ENCODE peak calls at places on chromosomes 13 and 19, in five cellular contexts. One of them, this sample, is unnamed. For H3K9me3, the result is how much of the 10 kb centered on the place peaks cover.

GRCh38 chr13:113627136-113627535 is 30.9 kb downstream of the ATP4B start:
- DNase-seq in H9: no peak
- DNase-seq in CD8-positive, alpha-beta memory T cell: peak
- DNase-seq in heart right ventricle: no peak
- DNase-seq in right cardiac atrium: no peak
- DNase-seq in this sample: no peak

GRCh38 chr19:38736413-38737280 is 7.6 kb downstream of the CAPN12 start:
- DNase-seq in H9: peak
- DNase-seq in CD8-positive, alpha-beta memory T cell: peak
- DNase-seq in right cardiac atrium: peak
- DNase-seq in heart right ventricle: peak
- DNase-seq in this sample: peak

GRCh38 chr19:42350417-42350816 is 25.0 kb downstream of the MEGF8 start:
- DNase-seq in H9: no peak
- DNase-seq in right cardiac atrium: no peak
- DNase-seq in heart right ventricle: no peak
- DNase-seq in CD8-positive, alpha-beta memory T cell: no peak
- DNase-seq in this sample: no peak

GRCh38 chr13:30362869-30363268 is 55.5 kb upstream of the KATNAL1 start:
- DNase-seq in heart right ventricle: no peak
- DNase-seq in CD8-positive, alpha-beta memory T cell: no peak
- DNase-seq in right cardiac atrium: peak
- DNase-seq in H9: no peak
- DNase-seq in this sample: no peak

GRCh38 chr13:42561752-42562467 is 12.0 kb upstream of the TNFSF11 start:
- DNase-seq in right cardiac atrium: no peak
- DNase-seq in heart right ventricle: no peak
- DNase-seq in H9: no peak
- DNase-seq in CD8-positive, alpha-beta memory T cell: no peak
- DNase-seq in this sample: no peak

GRCh38 chr19:8333771-8334457 is 9.1 kb downstream of the KANK3 start:
- DNase-seq in CD8-positive, alpha-beta memory T cell: no peak
- DNase-seq in heart right ventricle: no peak
- DNase-seq in right cardiac atrium: no peak
- DNase-seq in H9: peak
- DNase-seq in this sample: no peak

GRCh38 chr13:83503424-83503823 is 378.9 kb downstream of the SLITRK1 start:
- DNase-seq in right cardiac atrium: no peak
- DNase-seq in H9: no peak
- DNase-seq in CD8-positive, alpha-beta memory T cell: no peak
- DNase-seq in heart right ventricle: no peak
- DNase-seq in this sample: no peak

GRCh38 chr19:45716314-45717130 is 14.2 kb downstream of the FBXO46 start:
- DNase-seq in H9: no peak
- DNase-seq in heart right ventricle: no peak
- DNase-seq in right cardiac atrium: no peak
- DNase-seq in CD8-positive, alpha-beta memory T cell: no peak
- DNase-seq in this sample: no peak

GRCh38 chr19:47125669-47125938 is 5.0 kb upstream of the SAE1 start:
- DNase-seq in right cardiac atrium: no peak
- DNase-seq in H9: no peak
- DNase-seq in heart right ventricle: no peak
- DNase-seq in CD8-positive, alpha-beta memory T cell: no peak
- DNase-seq in this sample: no peak

GRCh38 chr13:99382428-99383133 is 75.4 kb upstream of the GPR183 start:
- DNase-seq in heart right ventricle: no peak
- DNase-seq in right cardiac atrium: no peak
- DNase-seq in CD8-positive, alpha-beta memory T cell: peak
- DNase-seq in H9: peak
- DNase-seq in this sample: no peak

GRCh38 chr19:57559404-57560025 is at the start of gene ZNF550:
- DNase-seq in heart right ventricle: peak
- DNase-seq in CD8-positive, alpha-beta memory T cell: peak
- DNase-seq in H9: peak
- DNase-seq in right cardiac atrium: peak
- DNase-seq in this sample: peak

GRCh38 chr13:27822258-27822872 is 30.1 kb downstream of the GSX1 start:
- DNase-seq in heart right ventricle: no peak
- DNase-seq in CD8-positive, alpha-beta memory T cell: no peak
- DNase-seq in right cardiac atrium: no peak
- DNase-seq in H9: no peak
- DNase-seq in this sample: no peak

GRCh38 chr19:17234911-17235617 is 9.0 kb downstream of the OCEL1 start:
- DNase-seq in CD8-positive, alpha-beta memory T cell: no peak
- DNase-seq in heart right ventricle: no peak
- DNase-seq in right cardiac atrium: peak
- DNase-seq in H9: peak
- DNase-seq in this sample: peak

GRCh38 chr19:12665646-12666304 is 767 bp downstream of the MAN2B1 start:
- DNase-seq in CD8-positive, alpha-beta memory T cell: no peak
- DNase-seq in H9: no peak
- DNase-seq in right cardiac atrium: no peak
- DNase-seq in heart right ventricle: no peak
- DNase-seq in this sample: no peak

GRCh38 chr13:24052547-24052981 is 108.0 kb upstream of the SPATA13 start:
- DNase-seq in CD8-positive, alpha-beta memory T cell: no peak
- DNase-seq in H9: no peak
- DNase-seq in right cardiac atrium: peak
- DNase-seq in heart right ventricle: no peak
- DNase-seq in this sample: no peak

GRCh38 chr13:48485447-48485846 is 47.4 kb downstream of the RCBTB2 start:
- DNase-seq in right cardiac atrium: no peak
- DNase-seq in heart right ventricle: no peak
- DNase-seq in H9: no peak
- DNase-seq in CD8-positive, alpha-beta memory T cell: no peak
- DNase-seq in this sample: no peak

GRCh38 chr19:41930926-41931592 is 2.8 kb upstream of the ERFL start:
- DNase-seq in heart right ventricle: no peak
- DNase-seq in right cardiac atrium: no peak
- DNase-seq in H9: peak
- DNase-seq in CD8-positive, alpha-beta memory T cell: no peak
- DNase-seq in this sample: no peak

DNA sequence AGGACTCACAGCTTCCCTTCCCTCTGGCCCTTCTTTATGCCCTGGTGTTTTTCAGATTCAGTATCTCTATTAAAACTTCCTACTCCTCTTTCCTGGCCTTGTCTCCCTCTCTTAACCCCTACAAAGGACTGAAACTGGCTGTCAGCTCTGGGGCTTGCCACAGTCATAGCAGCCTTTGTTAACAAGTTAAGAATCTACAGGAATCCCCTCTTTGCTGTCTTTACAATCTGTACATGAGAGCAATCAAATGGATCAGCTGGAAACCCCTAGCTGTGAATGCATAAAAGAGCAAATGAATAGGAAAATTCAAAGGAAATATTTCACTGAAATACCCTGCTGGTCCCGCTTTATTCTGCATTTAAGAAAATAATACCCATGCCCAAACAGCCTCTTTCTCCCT is 192.4 kb downstream of the MZT1 start:
- DNase-seq in heart right ventricle: no peak
- DNase-seq in right cardiac atrium: no peak
- DNase-seq in CD8-positive, alpha-beta memory T cell: no peak
- DNase-seq in H9: no peak
- DNase-seq in this sample: no peak
- H3K9me3 ChIP-seq in heart right ventricle: under half
- H3K9me3 ChIP-seq in right cardiac atrium: under half
- H3K9me3 ChIP-seq in CD8-positive, alpha-beta memory T cell: under half
- H3K9me3 ChIP-seq in H9: under half
- H3K9me3 ChIP-seq in this sample: under half

DNA sequence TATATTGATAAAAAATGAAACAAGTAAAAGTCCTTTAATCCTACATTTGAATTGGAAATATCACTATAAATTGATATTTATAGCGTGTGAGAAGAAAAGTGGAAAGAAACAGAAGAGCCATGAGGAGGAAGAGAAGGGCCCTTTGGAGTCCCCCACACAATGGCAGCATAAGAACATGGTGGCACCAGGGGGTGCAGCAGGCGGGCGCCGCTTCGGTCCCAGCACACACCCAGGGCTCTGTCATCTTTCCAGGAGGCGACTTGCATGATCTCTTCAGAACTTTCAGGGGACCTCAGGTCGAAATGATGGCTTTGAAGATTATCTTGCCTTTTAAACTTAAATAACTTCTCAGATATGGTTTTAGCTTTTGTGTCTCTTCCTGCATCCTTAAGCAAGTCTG is 91.8 kb downstream of the TUBGCP3 start:
- DNase-seq in H9: no peak
- DNase-seq in right cardiac atrium: no peak
- DNase-seq in CD8-positive, alpha-beta memory T cell: no peak
- DNase-seq in heart right ventricle: no peak
- DNase-seq in this sample: no peak
- H3K27ac ChIP-seq in H9: no peak
- H3K27ac ChIP-seq in right cardiac atrium: no peak
- H3K27ac ChIP-seq in CD8-positive, alpha-beta memory T cell: no peak
- H3K27ac ChIP-seq in heart right ventricle: no peak
- H3K27ac ChIP-seq in this sample: no peak

GRCh38 chr19:52653161-52653560 is 15.0 kb upstream of the ZNF83 start:
- DNase-seq in right cardiac atrium: no peak
- DNase-seq in heart right ventricle: no peak
- DNase-seq in CD8-positive, alpha-beta memory T cell: no peak
- DNase-seq in H9: no peak
- DNase-seq in this sample: no peak

GRCh38 chr19:52646571-52647222 is 8.5 kb upstream of the ZNF83 start:
- DNase-seq in H9: no peak
- DNase-seq in right cardiac atrium: no peak
- DNase-seq in heart right ventricle: no peak
- DNase-seq in CD8-positive, alpha-beta memory T cell: no peak
- DNase-seq in this sample: no peak

GRCh38 chr19:52651956-52652355 is 13.8 kb upstream of the ZNF83 start:
- DNase-seq in CD8-positive, alpha-beta memory T cell: no peak
- DNase-seq in heart right ventricle: no peak
- DNase-seq in right cardiac atrium: no peak
- DNase-seq in H9: no peak
- DNase-seq in this sample: no peak

GRCh38 chr19:52648336-52648990 is 10.3 kb upstream of the ZNF83 start:
- DNase-seq in heart right ventricle: no peak
- DNase-seq in CD8-positive, alpha-beta memory T cell: no peak
- DNase-seq in H9: no peak
- DNase-seq in right cardiac atrium: no peak
- DNase-seq in this sample: no peak
- H3K9me3 ChIP-seq in heart right ventricle: under half
- H3K9me3 ChIP-seq in CD8-positive, alpha-beta memory T cell: under half
- H3K9me3 ChIP-seq in H9: under half
- H3K9me3 ChIP-seq in right cardiac atrium: under half
- H3K9me3 ChIP-seq in this sample: under half

DNA sequence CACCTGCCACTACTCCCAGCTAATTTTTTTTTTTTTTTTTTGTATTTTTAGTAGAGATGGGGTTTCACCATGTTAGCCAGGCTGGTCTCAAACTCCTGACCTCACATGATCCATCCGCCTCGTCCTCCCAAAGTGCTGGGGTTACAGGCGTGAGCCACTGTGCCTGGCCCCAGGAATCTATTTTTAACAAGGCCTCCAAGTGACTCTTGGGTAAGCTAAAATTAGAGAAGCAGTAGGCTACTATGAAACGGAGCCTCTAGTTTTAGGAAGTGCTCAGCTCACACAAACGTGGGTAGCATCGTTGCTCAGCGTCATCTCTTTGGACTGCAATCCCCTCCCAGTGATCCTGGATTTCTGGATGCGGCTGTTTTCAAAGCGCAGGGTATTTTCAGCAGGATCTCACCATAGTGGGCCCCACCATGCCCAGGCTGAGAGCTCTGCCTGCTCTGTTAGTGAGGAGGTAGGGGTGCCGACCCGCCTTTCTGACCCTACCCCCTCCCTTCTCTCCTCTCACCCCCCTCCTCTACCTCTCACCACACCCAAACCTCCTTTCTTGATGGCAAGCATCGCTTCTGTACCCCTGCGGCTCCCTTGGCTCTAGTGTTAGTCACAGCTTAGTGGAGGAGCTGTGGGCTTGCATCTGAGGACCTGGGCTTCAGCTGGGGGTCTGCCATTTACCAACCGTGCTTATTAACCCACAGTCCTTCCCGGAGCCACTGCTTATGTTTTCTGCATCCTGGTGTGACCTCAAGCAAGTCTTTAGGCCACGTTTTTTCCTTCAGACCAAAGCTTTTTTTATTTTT is 34.2 kb downstream of the GJA3 start:
- DNase-seq in H9: peak
- DNase-seq in CD8-positive, alpha-beta memory T cell: no peak
- DNase-seq in right cardiac atrium: no peak
- DNase-seq in heart right ventricle: peak
- DNase-seq in this sample: no peak
- H3K27ac ChIP-seq in H9: no peak
- H3K27ac ChIP-seq in CD8-positive, alpha-beta memory T cell: no peak
- H3K27ac ChIP-seq in right cardiac atrium: peak
- H3K27ac ChIP-seq in heart right ventricle: peak
- H3K27ac ChIP-seq in this sample: no peak

GRCh38 chr19:49150944-49151243 is 4.3 kb downstream of the HRC start:
- DNase-seq in heart right ventricle: no peak
- DNase-seq in CD8-positive, alpha-beta memory T cell: no peak
- DNase-seq in right cardiac atrium: no peak
- DNase-seq in H9: no peak
- DNase-seq in this sample: no peak
- H3K9me3 ChIP-seq in heart right ventricle: under half
- H3K9me3 ChIP-seq in CD8-positive, alpha-beta memory T cell: under half
- H3K9me3 ChIP-seq in right cardiac atrium: under half
- H3K9me3 ChIP-seq in H9: under half
- H3K9me3 ChIP-seq in this sample: under half

DNA sequence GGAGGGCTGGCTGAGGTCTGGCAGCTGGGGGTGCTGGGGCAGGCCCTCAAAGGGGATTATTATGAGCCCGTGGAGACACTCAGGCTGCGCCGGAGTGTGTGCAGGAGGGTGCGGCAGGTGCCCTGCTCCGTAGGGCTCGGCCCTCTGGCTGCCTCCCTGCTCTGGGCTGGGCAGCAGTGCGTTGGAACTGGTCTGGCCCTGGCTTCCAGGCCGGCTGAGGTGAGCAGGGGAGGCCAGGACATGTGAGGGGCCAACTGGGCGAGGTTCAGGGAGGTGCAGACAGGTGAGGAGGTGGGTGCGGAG is 31.2 kb downstream of the PIP5K1C start:
- DNase-seq in heart right ventricle: no peak
- DNase-seq in right cardiac atrium: no peak
- DNase-seq in CD8-positive, alpha-beta memory T cell: no peak
- DNase-seq in H9: no peak
- DNase-seq in this sample: no peak
- H3K27ac ChIP-seq in heart right ventricle: peak
- H3K27ac ChIP-seq in right cardiac atrium: peak
- H3K27ac ChIP-seq in CD8-positive, alpha-beta memory T cell: peak
- H3K27ac ChIP-seq in H9: no peak
- H3K27ac ChIP-seq in this sample: peak

DNA sequence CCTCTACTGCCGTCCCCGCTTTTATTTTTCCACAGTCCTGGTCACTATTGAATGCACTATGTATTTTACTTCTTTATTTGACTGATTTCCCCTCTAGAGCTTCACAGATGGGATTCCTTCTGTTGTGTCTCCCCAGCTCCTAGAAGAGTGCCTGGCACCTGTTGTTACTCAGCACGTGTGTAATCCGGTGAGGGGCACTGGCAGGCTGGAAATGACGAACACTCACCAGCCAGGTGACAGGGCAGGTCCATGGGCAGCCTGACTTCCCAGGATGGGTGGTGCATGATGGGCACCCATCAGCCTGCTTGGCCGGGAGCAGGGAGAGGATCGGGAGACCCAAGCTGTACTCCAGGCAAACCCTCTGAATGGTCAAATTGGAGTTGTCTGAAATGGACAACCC is 67.2 kb downstream of the CEBPG start:
- DNase-seq in heart right ventricle: no peak
- DNase-seq in right cardiac atrium: no peak
- DNase-seq in CD8-positive, alpha-beta memory T cell: peak
- DNase-seq in H9: no peak
- DNase-seq in this sample: no peak
- H3K9me3 ChIP-seq in heart right ventricle: under half
- H3K9me3 ChIP-seq in right cardiac atrium: under half
- H3K9me3 ChIP-seq in CD8-positive, alpha-beta memory T cell: under half
- H3K9me3 ChIP-seq in H9: under half
- H3K9me3 ChIP-seq in this sample: under half